ENCODE peak calls at places on chromosome 1, in five cellular contexts. R is K562, N is HepG2, P is IMR-90, G is A549. A is an unnamed sample.

GRCh38 chr1:103788377-103788776 is 38.7 kb downstream of the AMY1C start:
- DNase-seq in R (no peak), N (no peak), P (no peak), G (peak; percentile 2), A (no peak)

GRCh38 chr1:160097911-160098851 is at the start of gene IGSF8:
- DNase-seq in R (peak; percentile 86), N (peak; percentile 68), P (peak; percentile 69), G (peak; percentile 82), A (peak; percentile 92)

GRCh38 chr1:222404710-222405109 is 143.2 kb downstream of the HHIPL2 start:
- DNase-seq in R (no peak), N (no peak), P (no peak), G (no peak), A (no peak)

GRCh38 chr1:179728266-179728665 is 14.8 kb upstream of the FAM163A start:
- DNase-seq in R (no peak), N (no peak), P (no peak), G (no peak), A (no peak)

GRCh38 chr1:17405898-17406759 is 33.3 kb downstream of the RCC2 start:
- DNase-seq in R (peak; percentile 81), N (peak; percentile 71), P (peak; percentile 44), G (peak; percentile 62), A (peak; percentile 77)

GRCh38 chr1:47840338-47840737 is 156.8 kb downstream of the TRABD2B start:
- DNase-seq in R (no peak), N (no peak), P (no peak), G (no peak), A (no peak)

GRCh38 chr1:168408531-168409242 is 128.0 kb downstream of the TBX19 start:
- DNase-seq in R (peak; percentile 50), N (peak; percentile 31), P (peak; percentile 22), G (peak; percentile 35), A (no peak)

GRCh38 chr1:229364216-229365065 is 21.6 kb upstream of the CCSAP start:
- DNase-seq in R (no peak), N (no peak), P (no peak), G (no peak), A (no peak)

GRCh38 chr1:32144033-32144432 is 35.4 kb upstream of the TXLNA start:
- DNase-seq in R (no peak), N (no peak), P (no peak), G (no peak), A (no peak)

GRCh38 chr1:109543283-109543987 is 3.8 kb downstream of the GPR61 start:
- DNase-seq in R (peak; percentile 45), N (no peak), P (no peak), G (no peak), A (no peak)

GRCh38 chr1:161130266-161130665 is 2.2 kb downstream of the DEDD start:
- DNase-seq in R (no peak), N (no peak), P (no peak), G (no peak), A (no peak)

GRCh38 chr1:98188769-98189168 is 267.9 kb upstream of the DPYD start:
- DNase-seq in R (no peak), N (no peak), P (no peak), G (no peak), A (no peak)

GRCh38 chr1:48526045-48526714 is 54.2 kb upstream of the SPATA6 start:
- DNase-seq in R (no peak), N (no peak), P (peak; percentile 35), G (no peak), A (no peak)

DNA sequence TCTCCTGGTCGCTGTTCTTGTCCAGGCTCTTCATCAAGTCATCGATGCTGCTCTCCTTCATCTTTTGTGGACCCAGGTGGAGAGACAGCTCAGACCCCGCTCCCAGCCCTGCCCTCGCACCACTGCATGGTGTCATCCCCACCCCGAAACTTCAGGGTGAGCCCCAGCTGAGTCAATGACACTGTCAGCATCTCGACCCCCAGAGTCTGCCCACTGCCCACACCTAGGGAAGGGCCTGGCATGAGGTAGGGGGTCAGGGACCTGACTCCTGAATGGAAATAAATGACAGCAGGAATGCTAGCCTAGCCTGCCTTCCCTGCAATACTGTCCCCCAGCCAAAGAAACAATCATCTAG is 1.6 kb upstream of the S100A6 start:
- DNase-seq in R (no peak), N (no peak), P (no peak), G (no peak), A (no peak)
- TF ChIP-seq BHLHE40 in R (no peak), N (no peak), P (no peak), G (no peak), A (no peak)

GRCh38 chr1:59674605-59675004 is 140.1 kb upstream of the HOOK1 start:
- DNase-seq in R (no peak), N (peak; percentile 88), P (peak; percentile 24), G (no peak), A (no peak)

GRCh38 chr1:59678065-59678808 is 136.5 kb upstream of the HOOK1 start:
- DNase-seq in R (no peak), N (no peak), P (no peak), G (no peak), A (no peak)

GRCh38 chr1:59680044-59680443 is 134.7 kb upstream of the HOOK1 start:
- DNase-seq in R (no peak), N (no peak), P (no peak), G (no peak), A (no peak)

GRCh38 chr1:59682405-59683080 is 132.2 kb upstream of the HOOK1 start:
- DNase-seq in R (no peak), N (no peak), P (peak; percentile 77), G (no peak), A (no peak)

DNA sequence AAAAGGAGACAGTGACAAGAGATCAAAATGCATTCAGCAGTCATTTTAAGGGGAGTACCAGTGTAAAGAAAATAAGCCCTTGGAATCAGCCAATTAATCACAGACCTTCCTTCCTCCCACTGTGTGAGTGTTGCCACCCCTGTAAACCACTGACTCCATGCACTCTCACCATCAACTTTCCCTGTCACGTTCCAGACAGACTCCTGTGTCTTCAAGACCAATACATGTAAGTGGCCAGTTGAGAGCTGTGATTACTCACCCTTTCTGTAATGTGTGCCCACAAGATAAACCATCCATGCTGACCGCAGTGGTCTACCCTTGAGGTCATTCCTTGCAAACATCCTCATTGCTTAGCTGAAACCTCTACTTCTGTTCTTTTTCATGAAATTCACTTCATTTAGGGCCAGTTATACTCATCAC is 135.9 kb upstream of the HOOK1 start:
- DNase-seq in R (peak; percentile 10), N (no peak), P (peak; percentile 98), G (peak; percentile 32), A (peak; percentile 51)
- TF ChIP-seq BHLHE40 in R (peak; percentile 98), N (no peak), P (peak; percentile 100), G (no peak), A (no peak)

GRCh38 chr1:72037745-72038343 is 244.5 kb downstream of the NEGR1 start:
- DNase-seq in R (peak; percentile 8), N (peak; percentile 25), P (peak; percentile 49), G (peak; percentile 32), A (peak; percentile 21)
- TF ChIP-seq BHLHE40 in R (no peak), N (no peak), P (no peak), G (no peak), A (no peak)

DNA sequence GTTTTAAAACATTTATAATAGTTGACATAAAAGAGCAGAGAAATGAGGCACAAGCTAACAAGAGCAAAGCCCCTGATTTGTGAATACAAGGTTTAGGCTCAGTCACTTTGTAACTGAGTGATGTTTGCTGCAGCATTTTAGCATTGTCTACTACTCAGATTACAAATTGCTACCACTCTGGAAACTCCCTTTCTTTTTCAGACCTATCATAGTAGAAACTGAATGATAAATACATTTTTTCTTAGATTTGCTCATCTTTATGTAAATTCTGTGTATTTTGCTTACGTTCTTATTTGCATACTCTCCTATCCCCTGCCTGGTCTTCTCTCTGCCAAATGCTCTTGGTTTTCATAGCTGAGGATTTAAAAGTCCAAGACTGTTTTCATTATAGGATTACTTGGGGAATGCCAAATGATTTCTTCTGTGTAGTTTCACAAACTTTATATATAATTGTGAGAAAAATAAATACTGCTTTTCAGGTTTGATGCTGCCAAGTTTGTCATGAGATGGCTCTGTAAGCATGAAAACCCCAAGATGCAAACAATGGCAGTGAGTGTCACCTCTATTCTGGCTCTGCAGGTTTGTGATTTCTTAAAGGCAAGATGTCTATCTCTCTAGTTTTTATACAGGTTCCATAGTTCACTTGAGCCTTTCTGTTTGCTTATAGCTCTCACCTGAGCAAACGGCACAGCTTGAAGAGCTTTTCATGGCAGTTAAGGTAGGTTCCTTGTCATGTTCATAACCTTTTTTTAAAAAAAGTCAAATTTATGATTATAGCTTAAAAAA is 24.7 kb downstream of the ZYG11A start:
- DNase-seq in R (no peak), N (no peak), P (peak; percentile 14), G (no peak), A (no peak)
- TF ChIP-seq BHLHE40 in R (no peak), N (no peak), P (no peak), G (no peak), A (no peak)

DNA sequence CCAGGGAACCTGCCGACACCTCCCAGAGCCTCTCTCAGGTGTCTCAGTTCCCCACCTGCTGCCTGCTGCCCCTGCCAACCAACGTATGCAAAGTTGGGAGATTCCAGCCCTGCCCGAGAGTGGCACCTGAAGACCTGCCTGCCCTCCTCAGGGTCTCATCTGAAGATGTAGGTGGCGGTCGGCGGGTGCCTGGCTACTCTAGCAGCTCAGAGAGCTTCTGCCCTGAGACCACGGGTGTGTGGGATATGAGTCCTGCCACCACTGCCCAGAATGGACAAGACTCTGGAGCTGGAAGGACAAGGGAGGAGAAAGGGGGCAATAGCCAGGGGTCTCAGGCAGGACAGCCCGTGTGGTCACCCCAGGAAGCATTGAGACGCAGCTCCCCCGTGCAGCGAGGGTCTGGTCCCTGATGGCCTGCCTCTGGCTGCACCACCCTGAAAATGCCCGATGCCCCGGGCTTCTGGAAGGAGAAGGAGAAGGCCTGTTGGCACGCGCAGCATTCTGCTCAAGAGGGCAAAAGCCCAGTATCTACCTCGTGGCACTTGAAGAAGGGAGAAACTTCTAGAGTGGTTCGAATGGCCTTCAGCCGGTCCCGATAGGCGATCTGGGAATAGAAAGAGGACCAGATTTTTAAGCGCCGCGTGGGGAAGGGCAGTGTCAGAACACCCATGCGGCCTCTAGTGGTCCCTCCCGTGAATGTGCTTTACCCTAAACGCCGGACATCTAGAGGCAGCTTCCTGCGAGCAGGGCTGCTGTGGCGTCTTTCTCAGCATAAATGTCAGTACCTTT is 88.8 kb downstream of the STUM start:
- DNase-seq in R (peak; percentile 75), N (peak; percentile 38), P (no peak), G (no peak), A (no peak)
- TF ChIP-seq BHLHE40 in R (no peak), N (no peak), P (no peak), G (no peak), A (no peak)

GRCh38 chr1:18749569-18749968 is 109.9 kb downstream of the TAS1R2 start:
- DNase-seq in R (no peak), N (no peak), P (no peak), G (no peak), A (no peak)

GRCh38 chr1:18748435-18748834 is 111.0 kb downstream of the TAS1R2 start:
- DNase-seq in R (no peak), N (no peak), P (no peak), G (no peak), A (no peak)

GRCh38 chr1:18750600-18750999 is 108.9 kb downstream of the TAS1R2 start:
- DNase-seq in R (no peak), N (no peak), P (no peak), G (no peak), A (no peak)

GRCh38 chr1:18752409-18752808 is 107.1 kb downstream of the TAS1R2 start:
- DNase-seq in R (no peak), N (no peak), P (no peak), G (no peak), A (no peak)

DNA sequence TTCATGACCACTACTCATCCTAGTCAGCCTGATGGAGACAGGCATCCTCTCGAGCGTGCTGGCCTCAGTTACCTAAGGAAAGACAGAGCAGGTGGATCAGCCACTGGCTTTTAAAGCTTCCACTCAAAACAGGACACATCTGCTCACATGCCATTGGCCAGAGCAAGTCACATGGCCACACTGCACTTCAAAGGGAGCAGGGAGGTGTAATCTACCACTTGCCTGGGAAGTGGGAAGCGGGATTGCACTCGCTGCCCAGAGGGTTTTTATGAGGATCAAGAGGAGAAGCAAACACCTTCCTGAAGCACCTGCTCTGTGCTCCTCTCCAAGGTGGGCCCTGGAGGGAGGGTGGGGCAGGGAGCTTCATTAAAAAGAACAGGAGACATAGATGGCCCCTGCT is 108.0 kb downstream of the TAS1R2 start:
- DNase-seq in R (no peak), N (no peak), P (no peak), G (no peak), A (no peak)
- TF ChIP-seq BHLHE40 in R (no peak), N (no peak), P (no peak), G (no peak), A (no peak)

A was measured in HEK293T.